ENCODE peak calls at places on chromosomes 13 and 19, in eight cellular contexts. Z, E, V, D, H, A, J and Q are unnamed samples.

GRCh38 chr13:33367186-33367895 is 81.8 kb upstream of the STARD13 start:
- DNase-seq in Z (no peak), E (no peak), V (peak; percentile 3), D (no peak), H (no peak), A (no peak), J (peak; percentile 57), Q (no peak)

GRCh38 chr13:36131931-36132297 is 732 bp upstream of the DCLK1 start:
- DNase-seq in Z (no peak), E (no peak), V (peak; percentile 33), D (peak; percentile 72), H (peak; percentile 79), A (peak; percentile 76), J (no peak), Q (no peak)

GRCh38 chr13:22298530-22298929 is 627.7 kb downstream of the FGF9 start:
- DNase-seq in Z (no peak), E (no peak), V (no peak), D (no peak), H (no peak), A (no peak), J (no peak), Q (no peak)

GRCh38 chr13:93248627-93249047 is 22.0 kb downstream of the GPC6 start:
- DNase-seq in Z (peak; percentile 71), E (no peak), V (no peak), D (no peak), H (peak; percentile 88), A (no peak), J (peak; percentile 56), Q (no peak)

GRCh38 chr13:106083620-106084350 is 451.7 kb downstream of the EFNB2 start:
- DNase-seq in Z (peak; percentile 61), E (no peak), V (peak; percentile 58), D (no peak), H (peak; percentile 61), A (no peak), J (peak; percentile 18), Q (no peak)

GRCh38 chr19:20359933-20360720 is 193.1 kb downstream of the ZNF486 start:
- DNase-seq in Z (no peak), E (no peak), V (no peak), D (no peak), H (no peak), A (no peak), J (peak; percentile 57), Q (no peak)

GRCh38 chr13:51524312-51524711 is 60.0 kb upstream of the WDFY2 start:
- DNase-seq in Z (peak; percentile 61), E (no peak), V (peak; percentile 62), D (no peak), H (no peak), A (no peak), J (no peak), Q (peak; percentile 83)

GRCh38 chr13:101576452-101576851 is 124.0 kb downstream of the ITGBL1 start:
- DNase-seq in Z (peak; percentile 51), E (no peak), V (no peak), D (no peak), H (peak; percentile 31), A (no peak), J (no peak), Q (no peak)

GRCh38 chr13:68358218-68358817 is 1128.2 kb upstream of the PCDH9 start:
- DNase-seq in Z (no peak), E (no peak), V (no peak), D (no peak), H (peak; percentile 4), A (no peak), J (no peak), Q (no peak)

GRCh38 chr19:11254662-11255061 is 7.7 kb downstream of the DOCK6 start:
- DNase-seq in Z (no peak), E (no peak), V (peak; percentile 0), D (no peak), H (no peak), A (no peak), J (no peak), Q (no peak)

GRCh38 chr13:109810761-109811510 is 24.6 kb upstream of the IRS2 start:
- DNase-seq in Z (no peak), E (no peak), V (peak; percentile 12), D (no peak), H (no peak), A (no peak), J (no peak), Q (no peak)

GRCh38 chr13:60759499-60759898 is 362.5 kb downstream of the TDRD3 start:
- DNase-seq in Z (no peak), E (no peak), V (no peak), D (no peak), H (peak; percentile 32), A (no peak), J (peak; percentile 31), Q (no peak)

GRCh38 chr13:39897636-39898035 is 242.2 kb downstream of the COG6 start:
- DNase-seq in Z (no peak), E (no peak), V (no peak), D (no peak), H (peak; percentile 73), A (peak; percentile 42), J (no peak), Q (no peak)

GRCh38 chr13:105937451-105937850 is 598.0 kb downstream of the EFNB2 start:
- DNase-seq in Z (peak; percentile 86), E (no peak), V (no peak), D (no peak), H (no peak), A (no peak), J (peak; percentile 50), Q (no peak)

GRCh38 chr13:97360610-97361009 is 73.4 kb upstream of the RAP2A start:
- DNase-seq in Z (no peak), E (no peak), V (no peak), D (no peak), H (no peak), A (no peak), J (no peak), Q (no peak)

GRCh38 chr19:8096071-8096470 is 43.5 kb downstream of the CCL25 start:
- DNase-seq in Z (no peak), E (no peak), V (no peak), D (no peak), H (no peak), A (no peak), J (no peak), Q (no peak)

GRCh38 chr19:8097198-8097597 is 44.6 kb downstream of the CCL25 start:
- DNase-seq in Z (no peak), E (no peak), V (no peak), D (no peak), H (no peak), A (no peak), J (no peak), Q (no peak)

GRCh38 chr19:8093740-8094139 is 41.2 kb downstream of the CCL25 start:
- DNase-seq in Z (no peak), E (no peak), V (no peak), D (no peak), H (no peak), A (no peak), J (no peak), Q (no peak)

GRCh38 chr19:8095354-8095886 is 42.9 kb downstream of the CCL25 start:
- DNase-seq in Z (no peak), E (no peak), V (no peak), D (no peak), H (no peak), A (no peak), J (no peak), Q (no peak)

DNA sequence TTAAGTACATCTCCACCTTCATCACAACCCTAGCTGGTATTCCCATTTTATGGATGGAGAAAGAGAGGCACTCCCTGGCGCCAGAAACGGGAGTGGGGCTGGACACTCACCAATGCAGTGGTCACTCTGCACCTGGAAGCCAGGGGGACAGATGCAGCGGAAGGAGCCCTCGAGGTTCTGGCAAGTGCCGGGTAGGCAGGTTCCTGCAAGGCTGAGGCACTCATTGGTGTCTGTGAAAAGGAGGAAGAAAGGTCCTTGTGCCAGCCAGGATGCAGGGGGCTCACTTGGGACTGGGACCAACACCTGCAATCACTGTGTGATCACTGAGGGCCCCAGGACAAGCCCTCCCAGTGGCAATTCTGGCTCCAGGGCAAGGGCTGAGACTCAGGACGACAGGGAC is 41.8 kb downstream of the CCL25 start:
- DNase-seq in Z (no peak), E (no peak), V (no peak), D (no peak), H (no peak), A (no peak), J (no peak), Q (no peak)
- H3K4me3 ChIP-seq in Z (peak overlapping the region; percentile 33), E (no peak overlapping the region), V (no peak overlapping the region), D (no peak overlapping the region), H (no peak overlapping the region), A (no peak overlapping the region), J (no peak overlapping the region), Q (no peak overlapping the region)

DNA sequence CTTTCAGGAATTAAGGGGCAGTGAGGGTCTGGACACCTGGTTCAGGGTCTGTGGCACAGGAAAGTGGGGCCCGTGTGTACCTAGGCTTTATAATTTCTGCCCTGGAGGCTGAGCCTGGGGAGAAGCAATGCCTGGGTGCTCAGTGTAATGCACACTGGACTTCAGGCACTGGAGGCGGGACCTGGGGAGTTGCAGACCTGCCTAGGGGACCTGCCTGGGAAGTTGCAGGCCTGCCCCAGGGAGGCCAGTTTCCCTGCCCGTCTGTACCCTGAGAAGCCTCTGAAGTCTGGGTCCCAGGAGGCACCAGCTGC is 2.5 kb upstream of the TMEM59L start:
- DNase-seq in Z (no peak), E (no peak), V (no peak), D (no peak), H (no peak), A (no peak), J (peak; percentile 37), Q (no peak)
- H3K4me3 ChIP-seq in Z (no peak overlapping the region), E (no peak overlapping the region), V (no peak overlapping the region), D (no peak overlapping the region), H (no peak overlapping the region), A (no peak overlapping the region), J (no peak overlapping the region), Q (no peak overlapping the region)

GRCh38 chr19:3440082-3440481 is 40.2 kb downstream of the SMIM24 start:
- DNase-seq in Z (no peak), E (no peak), V (peak; percentile 44), D (peak; percentile 57), H (no peak), A (no peak), J (peak; percentile 67), Q (no peak)

GRCh38 chr19:3431760-3432397 is 48.4 kb downstream of the SMIM24 start:
- DNase-seq in Z (no peak), E (no peak), V (no peak), D (no peak), H (no peak), A (no peak), J (no peak), Q (no peak)

GRCh38 chr19:3433313-3433712 is 47.0 kb downstream of the SMIM24 start:
- DNase-seq in Z (no peak), E (no peak), V (no peak), D (no peak), H (peak; percentile 45), A (no peak), J (no peak), Q (no peak)

GRCh38 chr19:3433805-3434540 is 46.4 kb downstream of the SMIM24 start:
- DNase-seq in Z (no peak), E (no peak), V (no peak), D (no peak), H (no peak), A (no peak), J (no peak), Q (no peak)

GRCh38 chr19:3434630-3435553 is 45.4 kb downstream of the SMIM24 start:
- DNase-seq in Z (peak; percentile 97), E (peak; percentile 99), V (peak; percentile 99), D (peak; percentile 96), H (peak; percentile 96), A (peak; percentile 90), J (peak; percentile 97), Q (peak; percentile 81)
- H3K4me3 ChIP-seq in Z (peak overlapping the region; percentile 71), E (no peak overlapping the region), V (peak overlapping the region; percentile 67), D (peak overlapping the region; percentile 66), H (peak overlapping the region; percentile 37), A (peak overlapping the region; percentile 41), J (peak overlapping the region; percentile 48), Q (peak overlapping the region; percentile 59)

GRCh38 chr19:43883864-43884263 is 51.2 kb downstream of the ZNF45 start:
- DNase-seq in Z (no peak), E (no peak), V (no peak), D (no peak), H (no peak), A (no peak), J (no peak), Q (no peak)
- H3K4me3 ChIP-seq in Z (peak within 1 kb of the TSS; percentile 5), E (no peak within 1 kb of the TSS), V (no peak within 1 kb of the TSS), D (no peak within 1 kb of the TSS), H (no peak within 1 kb of the TSS), A (no peak within 1 kb of the TSS), J (no peak within 1 kb of the TSS), Q (no peak within 1 kb of the TSS)